ENCODE peak calls at places on chromosomes 4 and X, in six cellular contexts. A is mesothelial cell of epicardium, M is BE2C, D is fibroblast of lung, Q is cardiac muscle cell, L is hepatocyte. J is an unnamed sample.
A peak's percentile ranks its signal among the peaks of the same experiment; 100 is the strongest.

GRCh38 chr4:125433453-125433852 is 118.7 kb downstream of the FAT4 start:
- DNase-seq in L (no peak), Q (no peak), D (peak; percentile 57), A (no peak), M (no peak), J (no peak)

GRCh38 chr4:23238848-23239247 is 546.1 kb downstream of the GBA3 start:
- DNase-seq in A (no peak), L (no peak), Q (no peak), D (no peak), M (no peak), J (no peak)

GRCh38 chrX:1323315-1323714 is 13.3 kb upstream of the IL3RA start:
- DNase-seq in M (no peak), A (no peak), D (no peak), L (peak; percentile 58), Q (peak; percentile 49), J (peak; percentile 47)

GRCh38 chrX:1099146-1099770 is 113.2 kb downstream of the CRLF2 start:
- DNase-seq in L (no peak), Q (no peak), M (no peak), A (no peak), D (no peak), J (no peak)

GRCh38 chr4:76782837-76783236 is 115.1 kb downstream of the SOWAHB start:
- DNase-seq in M (no peak), L (no peak), A (no peak), Q (no peak), D (peak; percentile 77), J (no peak)

GRCh38 chr4:18914182-18914581 is 892.6 kb upstream of the LCORL start:
- DNase-seq in Q (no peak), A (no peak), L (no peak), M (no peak), D (no peak), J (no peak)

GRCh38 chr4:81314196-81314896 is 99.3 kb upstream of the PRKG2 start:
- DNase-seq in D (peak; percentile 99), L (peak; percentile 93), Q (peak; percentile 57), A (no peak), M (no peak), J (no peak)

GRCh38 chrX:43973249-43973672 is at the start of gene NDP:
- DNase-seq in Q (peak; percentile 16), A (no peak), D (peak; percentile 28), M (peak; percentile 34), L (peak; percentile 36), J (no peak)

GRCh38 chr4:99876946-99877345 is 17.3 kb downstream of the LAMTOR3 start:
- DNase-seq in M (no peak), D (no peak), A (no peak), Q (no peak), L (no peak), J (no peak)

GRCh38 chrX:49172280-49172780 is 632 bp downstream of the PLP2 start:
- DNase-seq in Q (peak; percentile 19), D (peak; percentile 60), M (peak; percentile 28), L (peak; percentile 69), A (no peak), J (no peak)

GRCh38 chr4:6716018-6716911 is at the start of gene BLOC1S4:
- DNase-seq in M (peak; percentile 88), Q (peak; percentile 94), D (peak; percentile 91), L (peak; percentile 95), A (peak; percentile 87), J (peak; percentile 83)
- TF ChIP-seq CTCF in M (peak; percentile 11), Q (peak; percentile 12), D (no peak), L (peak; percentile 31), A (no peak), J (peak; percentile 36)

DNA sequence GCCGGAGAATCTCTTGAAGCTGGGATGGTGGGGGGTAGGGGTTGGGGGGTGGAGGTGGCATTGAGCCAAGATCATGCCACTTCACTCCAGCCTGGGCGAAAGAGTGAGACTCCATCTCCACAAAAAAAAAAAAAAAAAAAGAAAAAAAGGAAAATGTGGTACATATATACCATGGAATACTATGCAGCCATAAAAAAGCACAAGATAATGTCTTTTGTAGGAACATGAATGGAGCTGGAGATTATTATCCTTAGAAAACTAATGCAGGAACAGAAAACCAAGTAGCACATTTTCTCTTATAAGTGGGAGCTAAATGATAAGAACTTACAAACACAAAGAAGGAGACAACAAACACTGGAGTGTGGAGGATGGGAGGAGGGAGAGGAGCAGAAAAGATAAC is 188.5 kb downstream of the APBB2 start:
- DNase-seq in L (no peak), M (no peak), Q (no peak), A (no peak), D (no peak), J (no peak)
- TF ChIP-seq CTCF in L (no peak), M (no peak), Q (no peak), A (no peak), D (no peak), J (no peak)

GRCh38 chr4:93830090-93830818 is 1.7 kb downstream of the ATOH1 start:
- DNase-seq in D (no peak), L (no peak), A (no peak), Q (peak; percentile 18), M (no peak), J (no peak)
- TF ChIP-seq CTCF in D (no peak), L (no peak), A (no peak), Q (no peak), M (no peak), J (no peak)

DNA sequence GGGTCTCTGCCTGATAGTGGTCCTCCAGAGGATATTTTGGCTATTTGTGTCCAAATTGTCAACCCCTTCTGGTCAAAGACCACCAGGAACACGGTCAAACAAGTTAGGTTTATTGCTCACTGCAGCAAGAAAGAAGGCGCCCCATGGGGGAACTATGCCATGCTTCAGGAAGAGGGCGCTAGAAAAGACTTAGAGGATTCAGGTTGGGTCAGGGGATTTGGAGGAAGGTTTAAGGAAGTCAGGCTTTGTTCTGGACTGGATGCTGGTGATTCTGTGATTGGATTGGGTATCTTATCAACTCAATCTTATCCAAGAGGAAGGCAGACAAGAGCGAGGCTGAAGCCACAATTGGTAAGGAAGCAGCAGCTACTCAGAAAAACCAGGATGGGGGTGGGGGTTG is 14.3 kb upstream of the ELF4 start:
- DNase-seq in A (no peak), L (no peak), Q (no peak), M (no peak), D (no peak), J (no peak)
- TF ChIP-seq CTCF in A (no peak), L (no peak), Q (no peak), M (no peak), D (no peak), J (no peak)

GRCh38 chrX:31420302-31420701 is 348.5 kb upstream of the FTHL17 start:
- DNase-seq in Q (no peak), M (no peak), D (no peak), A (no peak), L (no peak), J (no peak)

GRCh38 chrX:31420711-31421151 is 348.9 kb upstream of the FTHL17 start:
- DNase-seq in M (peak; percentile 18), L (no peak), D (peak; percentile 25), A (no peak), Q (no peak), J (no peak)

GRCh38 chrX:31421441-31421840 is 349.6 kb upstream of the FTHL17 start:
- DNase-seq in A (no peak), D (no peak), M (no peak), L (no peak), Q (no peak), J (no peak)

GRCh38 chrX:31423575-31424284 is 351.9 kb upstream of the FTHL17 start:
- DNase-seq in M (peak; percentile 76), D (peak; percentile 71), A (peak; percentile 23), Q (peak; percentile 76), L (peak; percentile 74), J (no peak)
- TF ChIP-seq CTCF in M (peak; percentile 62), D (peak; percentile 34), A (no peak), Q (peak; percentile 45), L (peak; percentile 51), J (peak; percentile 56)

GRCh38 chr4:42646999-42647541 is 9.8 kb downstream of the ATP8A1 start:
- DNase-seq in D (no peak), Q (no peak), A (no peak), L (no peak), M (no peak), J (no peak)
- TF ChIP-seq CTCF in D (no peak), Q (no peak), A (no peak), L (no peak), M (no peak), J (no peak)

GRCh38 chrX:5915783-5916182 is 312.9 kb downstream of the NLGN4X start:
- DNase-seq in D (no peak), M (no peak), A (no peak), L (no peak), Q (no peak), J (no peak)

DNA sequence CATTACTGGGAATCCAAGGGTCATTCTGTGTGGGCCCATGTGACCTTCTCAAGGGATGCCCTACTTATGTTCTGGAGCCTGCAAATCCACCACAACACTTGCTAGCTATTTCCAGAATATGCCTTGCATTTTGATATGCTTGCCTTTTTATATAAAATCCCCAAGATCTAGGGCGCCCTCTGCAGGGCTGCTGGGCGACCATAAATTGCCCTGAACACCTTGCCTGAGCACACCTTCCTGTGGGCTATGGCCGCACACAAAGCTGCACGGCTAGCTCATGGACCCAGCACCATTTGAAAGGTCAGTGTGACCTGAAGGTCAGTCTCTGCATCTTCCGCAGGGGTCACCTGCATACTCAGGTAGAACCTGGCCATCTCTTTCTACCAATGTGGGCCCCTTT is 311.7 kb downstream of the NLGN4X start:
- DNase-seq in D (no peak), M (no peak), A (no peak), Q (no peak), L (no peak), J (no peak)
- TF ChIP-seq CTCF in D (no peak), M (no peak), A (no peak), Q (no peak), L (no peak), J (peak; percentile 24)